ENCODE peak calls at places on chromosome 9, in five cellular contexts. K is neuronal stem cell, F is bronchial epithelial cell, S is heart left ventricle, J is left ventricle myocardium inferior. Q is an unnamed sample.

GRCh38 chr9:34644766-34645314 is 1.6 kb upstream of the GALT start:
- DNase-seq in K (no peak), F (no peak), S (no peak), J (no peak), Q (no peak)

GRCh38 chr9:83304686-83305085 is 233.5 kb downstream of the FRMD3 start:
- DNase-seq in K (no peak), F (no peak), S (peak), J (peak), Q (peak)

GRCh38 chr9:78707481-78707977 is 410.6 kb downstream of the PSAT1 start:
- DNase-seq in K (no peak), F (no peak), S (no peak), J (no peak), Q (no peak)

GRCh38 chr9:134062461-134063087 is 5.3 kb downstream of the BRD3 start:
- DNase-seq in K (no peak), F (no peak), S (no peak), J (peak), Q (no peak)

GRCh38 chr9:35661756-35662350 is 3.1 kb downstream of the ARHGEF39 start:
- DNase-seq in K (no peak), F (no peak), S (no peak), J (no peak), Q (no peak)

GRCh38 chr9:114163517-114163924 is 8.2 kb downstream of the COL27A1 start:
- DNase-seq in K (no peak), F (no peak), S (peak), J (peak), Q (no peak)

GRCh38 chr9:109767404-109767803 is 12.6 kb upstream of the PALM2AKAP2 start:
- DNase-seq in K (no peak), F (no peak), S (no peak), J (no peak), Q (no peak)

GRCh38 chr9:123470121-123470851 is 114.3 kb downstream of the CRB2 start:
- DNase-seq in K (no peak), F (no peak), S (no peak), J (no peak), Q (no peak)

GRCh38 chr9:21047315-21047714 is 15.9 kb upstream of the HACD4 start:
- DNase-seq in K (no peak), F (no peak), S (no peak), J (no peak), Q (no peak)

GRCh38 chr9:87954230-87954629 is 20.1 kb downstream of the CDK20 start:
- DNase-seq in K (no peak), F (no peak), S (no peak), J (no peak), Q (no peak)

GRCh38 chr9:130128251-130128650 is 44.0 kb upstream of the NCS1 start:
- DNase-seq in K (no peak), F (no peak), S (no peak), J (no peak), Q (no peak)

GRCh38 chr9:135591491-135592330 is 30.2 kb downstream of the PAEP start:
- DNase-seq in K (no peak), F (no peak), S (no peak), J (no peak), Q (no peak)

GRCh38 chr9:129474740-129475404 is 146.0 kb downstream of the C9orf50 start:
- DNase-seq in K (no peak), F (no peak), S (no peak), J (no peak), Q (no peak)

GRCh38 chr9:126327016-126327749 is 554 bp downstream of the MVB12B start:
- DNase-seq in K (no peak), F (no peak), S (no peak), J (no peak), Q (no peak)

GRCh38 chr9:19404278-19405075 is 4.3 kb upstream of the ACER2 start:
- DNase-seq in K (no peak), F (peak), S (no peak), J (no peak), Q (no peak)

GRCh38 chr9:82726404-82727276 is 336.3 kb downstream of the RASEF start:
- DNase-seq in K (no peak), F (no peak), S (no peak), J (no peak), Q (no peak)

GRCh38 chr9:104961238-104961637 is 33.3 kb upstream of the ABCA1 start:
- DNase-seq in K (peak), F (peak), S (no peak), J (no peak), Q (peak)

GRCh38 chr9:93586290-93587057 is 10.1 kb downstream of the PHF2 start:
- DNase-seq in K (no peak), F (no peak), S (no peak), J (peak), Q (no peak)

GRCh38 chr9:115633099-115633498 is 515.1 kb upstream of the TNC start:
- DNase-seq in K (no peak), F (no peak), S (no peak), J (no peak), Q (no peak)

GRCh38 chr9:87334366-87334765 is 163.3 kb upstream of the DAPK1 start:
- DNase-seq in K (no peak), F (no peak), S (no peak), J (no peak), Q (no peak)

GRCh38 chr9:113628621-113629020 is 165.1 kb downstream of the RGS3 start:
- DNase-seq in K (no peak), F (peak), S (no peak), J (no peak), Q (no peak)

GRCh38 chr9:3569529-3569928 is 43.7 kb upstream of the RFX3 start:
- DNase-seq in K (no peak), F (no peak), S (no peak), J (no peak), Q (no peak)

GRCh38 chr9:35606138-35606504 is 1.1 kb downstream of the TESK1 start:
- DNase-seq in K (no peak), F (peak), S (no peak), J (no peak), Q (no peak)

GRCh38 chr9:137955586-137955985 is 78.0 kb downstream of the CACNA1B start:
- DNase-seq in K (no peak), F (no peak), S (no peak), J (no peak), Q (no peak)

GRCh38 chr9:137953683-137954438 is 76.3 kb downstream of the CACNA1B start:
- DNase-seq in K (no peak), F (no peak), S (no peak), J (no peak), Q (no peak)

GRCh38 chr9:137956688-137957385 is 79.3 kb downstream of the CACNA1B start:
- DNase-seq in K (no peak), F (no peak), S (no peak), J (no peak), Q (no peak)

GRCh38 chr9:137956039-137956438 is 78.5 kb downstream of the CACNA1B start:
- DNase-seq in K (no peak), F (no peak), S (no peak), J (no peak), Q (no peak)

GRCh38 chr9:137955224-137955570 is 77.6 kb downstream of the CACNA1B start:
- DNase-seq in K (no peak), F (no peak), S (no peak), J (no peak), Q (no peak)
- H3K4me3 ChIP-seq in K (no peak), F (no peak), S (no peak), J (no peak), Q (no peak)

GRCh38 chr9:128365525-128365924 is 5.6 kb upstream of the URM1 start:
- DNase-seq in K (no peak), F (no peak), S (no peak), J (no peak), Q (no peak)
- H3K4me3 ChIP-seq in K (no peak), F (no peak), S (no peak), J (peak), Q (no peak)

GRCh38 chr9:117645245-117645636 is 59.0 kb upstream of the TLR4 start:
- DNase-seq in K (no peak), F (no peak), S (no peak), J (no peak), Q (no peak)
- H3K4me3 ChIP-seq in K (no peak), F (no peak), S (no peak), J (peak), Q (no peak)

DNA sequence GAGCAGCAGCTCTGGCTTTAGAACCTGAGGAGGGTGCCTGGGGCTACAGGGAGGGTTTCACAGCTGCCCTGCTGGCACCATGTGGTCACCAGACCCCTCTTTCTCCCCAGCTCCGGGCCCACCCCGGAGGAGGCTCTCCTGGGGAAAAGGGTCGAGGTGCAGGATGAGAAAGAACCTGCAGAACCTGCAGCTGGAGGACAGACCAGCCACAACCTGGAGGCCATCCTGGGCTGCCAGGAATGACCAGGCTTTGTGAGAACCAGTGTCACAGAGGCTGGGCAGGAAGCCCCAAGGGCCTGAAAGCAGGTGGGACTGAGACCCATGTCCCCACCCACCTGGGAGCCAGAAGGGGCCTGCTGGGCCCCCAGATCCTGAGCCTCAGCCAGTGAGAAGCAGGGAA is 23.0 kb downstream of the SEMA4D start:
- DNase-seq in K (no peak), F (no peak), S (no peak), J (no peak), Q (no peak)
- H3K4me3 ChIP-seq in K (no peak), F (no peak), S (no peak), J (no peak), Q (no peak)

GRCh38 chr9:38048319-38048969 is 20.6 kb downstream of the SHB start:
- DNase-seq in K (no peak), F (no peak), S (no peak), J (no peak), Q (no peak)

GRCh38 chr9:38043931-38044623 is 24.9 kb downstream of the SHB start:
- DNase-seq in K (no peak), F (no peak), S (no peak), J (no peak), Q (no peak)

GRCh38 chr9:38047301-38048251 is 21.5 kb downstream of the SHB start:
- DNase-seq in K (no peak), F (peak), S (peak), J (peak), Q (no peak)

GRCh38 chr9:38044706-38045105 is 24.3 kb downstream of the SHB start:
- DNase-seq in K (no peak), F (no peak), S (no peak), J (no peak), Q (no peak)

DNA sequence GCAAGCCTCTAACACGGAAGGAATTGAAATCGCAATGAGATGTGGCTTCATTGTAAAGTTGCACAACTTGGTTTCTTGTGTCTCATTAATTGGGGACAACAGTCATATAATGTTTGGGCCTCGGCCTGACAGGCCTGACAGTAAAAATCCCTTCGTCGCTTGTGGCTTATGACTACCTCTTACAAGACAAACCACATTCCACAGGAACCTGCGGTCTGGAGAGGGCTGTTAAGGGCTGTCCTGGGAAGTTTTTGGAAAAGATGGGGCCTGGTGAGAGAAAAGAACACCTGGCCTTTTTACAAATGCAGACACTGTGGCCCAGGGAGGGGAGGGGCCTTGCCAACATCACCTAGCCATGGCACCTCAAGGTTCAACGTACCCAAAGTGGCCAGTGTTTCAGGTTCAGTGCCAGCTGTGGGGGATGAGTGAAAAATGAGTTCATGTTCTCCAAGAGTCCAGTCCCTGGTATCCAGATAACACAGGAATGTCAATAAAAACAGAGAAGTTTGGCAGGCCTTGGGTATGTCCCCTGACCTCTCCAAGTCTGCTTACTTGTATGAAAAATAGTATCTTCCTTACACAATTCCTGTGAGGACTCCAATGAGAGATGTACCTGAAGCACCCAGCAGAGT is 22.2 kb downstream of the SHB start:
- DNase-seq in K (no peak), F (peak), S (no peak), J (no peak), Q (no peak)
- H3K4me3 ChIP-seq in K (no peak), F (no peak), S (no peak), J (no peak), Q (no peak)